ENCODE peak calls at places on chromosomes 2 and 18, in four cellular contexts. E is kidney tubule cell; U is stimulated activated CD8-positive, alpha-beta memory T cell treated with anti-CD3 and anti-CD28 coated beads, Interleukin-15, amount 100 ng/mL, for 24 hours; P is Daoy. B is an unnamed sample.

GRCh38 chr2:42298132-42298531 is 62.9 kb downstream of the COX7A2L start:
- DNase-seq in E (no peak), U (no peak), P (no peak), B (no peak)

GRCh38 chr2:234873103-234873827 is 78.6 kb upstream of the SH3BP4 start:
- DNase-seq in E (no peak), U (no peak), P (peak; percentile 16), B (no peak)

GRCh38 chr18:67475673-67476072 is 40.8 kb downstream of the DSEL start:
- DNase-seq in E (no peak), U (no peak), P (no peak), B (no peak)

GRCh38 chr18:48819276-48819675 is 131.5 kb downstream of the SMAD7 start:
- DNase-seq in E (no peak), U (no peak), P (no peak), B (no peak)

GRCh38 chr2:72138011-72138881 is 9.4 kb downstream of the CYP26B1 start:
- DNase-seq in E (peak; percentile 47), U (no peak), P (no peak), B (no peak)

GRCh38 chr18:26133652-26134051 is at the start of gene PSMA8:
- DNase-seq in E (no peak), U (no peak), P (no peak), B (no peak)

GRCh38 chr2:160928854-160929301 is 231.3 kb upstream of the TANK start:
- DNase-seq in E (no peak), U (no peak), P (no peak), B (no peak)

GRCh38 chr2:188569441-188569840 is 277.8 kb downstream of the GULP1 start:
- DNase-seq in E (no peak), U (no peak), P (no peak), B (no peak)

GRCh38 chr2:26640781-26641564 is at the start of gene CIB4:
- DNase-seq in E (peak; percentile 91), U (no peak), P (no peak), B (no peak)

GRCh38 chr2:55452879-55453278 is 33.2 kb upstream of the CCDC88A start:
- DNase-seq in E (peak; percentile 24), U (no peak), P (no peak), B (no peak)

GRCh38 chr2:74051504-74051903 is 66.8 kb downstream of the TET3 start:
- DNase-seq in E (peak; percentile 15), U (no peak), P (no peak), B (no peak)

GRCh38 chr18:63040788-63041410 is 278.7 kb downstream of the BCL2 start:
- DNase-seq in E (peak; percentile 37), U (no peak), P (no peak), B (no peak)

GRCh38 chr2:179818546-179818945 is 42.9 kb downstream of the ZNF385B start:
- DNase-seq in E (peak; percentile 46), U (no peak), P (peak; percentile 25), B (no peak)

GRCh38 chr2:43174368-43175186 is 51.8 kb downstream of the ZFP36L2 start:
- DNase-seq in E (no peak), U (no peak), P (no peak), B (no peak)

GRCh38 chr2:128356127-128356526 is 37.5 kb upstream of the HS6ST1 start:
- DNase-seq in E (no peak), U (no peak), P (no peak), B (no peak)

GRCh38 chr2:198055726-198056125 is 251.3 kb downstream of the PLCL1 start:
- DNase-seq in E (no peak), U (no peak), P (no peak), B (no peak)

GRCh38 chr2:78940998-78941397 is 84.5 kb upstream of the REG3G start:
- DNase-seq in E (no peak), U (no peak), P (peak; percentile 6), B (no peak)

GRCh38 chr2:43005211-43005974 is 213.0 kb upstream of the HAAO start:
- DNase-seq in E (peak; percentile 84), U (no peak), P (no peak), B (no peak)

GRCh38 chr18:49628993-49629795 is 67.3 kb downstream of the LIPG start:
- DNase-seq in E (peak; percentile 39), U (no peak), P (no peak), B (no peak)

GRCh38 chr2:187580462-187581124 is 26.4 kb upstream of the TFPI start:
- DNase-seq in E (peak; percentile 76), U (no peak), P (peak; percentile 40), B (no peak)

GRCh38 chr2:45843136-45843535 is 191.7 kb downstream of the PRKCE start:
- DNase-seq in E (no peak), U (no peak), P (no peak), B (no peak)

GRCh38 chr2:98828793-98829371 is 98.0 kb upstream of the MGAT4A start:
- DNase-seq in E (no peak), U (no peak), P (no peak), B (no peak)

GRCh38 chr18:24913507-24914147 is 438.3 kb downstream of the ZNF521 start:
- DNase-seq in E (no peak), U (no peak), P (no peak), B (no peak)

GRCh38 chr2:95270541-95271081 is 3.6 kb upstream of the PROM2 start:
- DNase-seq in E (no peak), U (no peak), P (peak; percentile 0), B (no peak)

GRCh38 chr2:64035067-64035942 is 16.1 kb upstream of the VPS54 start:
- DNase-seq in E (no peak), U (no peak), P (no peak), B (no peak)

GRCh38 chr2:55027226-55027625 is 23.0 kb downstream of the RTN4 start:
- DNase-seq in E (no peak), U (no peak), P (no peak), B (no peak)

GRCh38 chr18:55732227-55733106 is 144.5 kb upstream of the TCF4 start:
- DNase-seq in E (no peak), U (no peak), P (peak; percentile 49), B (no peak)

GRCh38 chr2:103435010-103435409 is 673.2 kb downstream of the TMEM182 start:
- DNase-seq in E (peak; percentile 73), U (no peak), P (peak; percentile 67), B (no peak)

GRCh38 chr2:144479138-144479537 is 40.8 kb downstream of the ZEB2 start:
- DNase-seq in E (peak; percentile 59), U (no peak), P (no peak), B (no peak)

GRCh38 chr18:51621103-51621969 is 423.9 kb upstream of the MEX3C start:
- DNase-seq in E (peak; percentile 59), U (no peak), P (peak; percentile 2), B (no peak)

GRCh38 chr2:148978736-148979135 is 59.8 kb upstream of the LYPD6B start:
- DNase-seq in E (no peak), U (no peak), P (no peak), B (no peak)

GRCh38 chr2:54416166-54416798 is 39.8 kb upstream of the SPTBN1 start:
- DNase-seq in E (peak; percentile 8), U (no peak), P (no peak), B (no peak)

GRCh38 chr2:157874997-157875719 is 972 bp downstream of the ACVR1 start:
- DNase-seq in E (peak; percentile 64), U (no peak), P (peak; percentile 78), B (no peak)

GRCh38 chr18:9547767-9548166 is 66.6 kb downstream of the PPP4R1 start:
- DNase-seq in E (no peak), U (no peak), P (no peak), B (no peak)

GRCh38 chr2:121360566-121361300 is 75.7 kb upstream of the TFCP2L1 start:
- DNase-seq in E (peak; percentile 85), U (no peak), P (peak; percentile 90), B (no peak)

GRCh38 chr18:47983055-47983454 is 52.6 kb upstream of the SMAD2 start:
- DNase-seq in E (no peak), U (no peak), P (no peak), B (no peak)

B was measured in cortex of kidney.